ENCODE peak calls at places on chromosomes 6 and 20, in nine cellular contexts. H is HTR-8/SVneo, S is NCI-H774, F is GM19239, Y is left ventricle myocardium superior, I is transverse colon, O is A549, N is HEK293T, M is psoas muscle. G is an unnamed sample.

GRCh38 chr20:45058168-45058850 is 42.6 kb downstream of the KCNS1 start:
- DNase-seq in H (no peak), S (no peak), F (no peak), Y (no peak), I (no peak), O (no peak), N (no peak), M (no peak), G (no peak)

GRCh38 chr6:2858678-2859324 is 17.1 kb upstream of the SERPINB1 start:
- DNase-seq in H (no peak), S (no peak), F (no peak), Y (no peak), I (no peak), O (no peak), N (no peak), M (no peak), G (no peak)

GRCh38 chr6:135088818-135089809 is 34.5 kb upstream of the HBS1L start:
- DNase-seq in H (peak), S (no peak), F (no peak), Y (no peak), I (no peak), O (peak), N (peak), M (no peak), G (peak)

GRCh38 chr6:30913721-30914075 is 340 bp upstream of the VARS2 start:
- DNase-seq in H (no peak), S (no peak), F (no peak), Y (no peak), I (no peak), O (no peak), N (no peak), M (no peak), G (no peak)

GRCh38 chr6:156857573-156857972 is 80.4 kb downstream of the ARID1B start:
- DNase-seq in H (no peak), S (no peak), F (no peak), Y (no peak), I (no peak), O (no peak), N (no peak), M (no peak), G (no peak)

GRCh38 chr20:35497780-35498189 is 31.7 kb downstream of the C20orf173 start:
- DNase-seq in H (no peak), S (no peak), F (no peak), Y (peak), I (peak), O (no peak), N (no peak), M (peak), G (peak)

GRCh38 chr20:51802170-51802745 is at the start of gene SALL4:
- DNase-seq in H (no peak), S (no peak), F (no peak), Y (no peak), I (no peak), O (no peak), N (no peak), M (no peak), G (peak)

GRCh38 chr20:20786428-20786827 is 74.0 kb upstream of the RALGAPA2 start:
- DNase-seq in H (no peak), S (no peak), F (no peak), Y (peak), I (no peak), O (no peak), N (no peak), M (no peak), G (no peak)

GRCh38 chr6:39553811-39554802 is 171.1 kb downstream of the KIF6 start:
- DNase-seq in H (no peak), S (no peak), F (no peak), Y (peak), I (no peak), O (no peak), N (no peak), M (no peak), G (no peak)

GRCh38 chr20:41482647-41483552 is 116.3 kb upstream of the EMILIN3 start:
- DNase-seq in H (peak), S (no peak), F (no peak), Y (no peak), I (no peak), O (peak), N (no peak), M (no peak), G (no peak)

GRCh38 chr6:113829702-113830058 is 27.5 kb upstream of the MARCKS start:
- DNase-seq in H (no peak), S (no peak), F (no peak), Y (no peak), I (peak), O (no peak), N (no peak), M (no peak), G (no peak)

GRCh38 chr6:89048286-89048923 is 32.1 kb upstream of the PNRC1 start:
- DNase-seq in H (no peak), S (no peak), F (no peak), Y (no peak), I (no peak), O (no peak), N (no peak), M (no peak), G (no peak)

GRCh38 chr6:4313044-4313686 is 177.8 kb upstream of the ECI2 start:
- DNase-seq in H (peak), S (no peak), F (no peak), Y (no peak), I (peak), O (peak), N (no peak), M (no peak), G (peak)

GRCh38 chr20:31496761-31497295 is 17.4 kb upstream of the HM13 start:
- DNase-seq in H (no peak), S (no peak), F (no peak), Y (peak), I (peak), O (no peak), N (no peak), M (peak), G (peak)

GRCh38 chr20:61287583-61287982 is 35.5 kb downstream of the CDH4 start:
- DNase-seq in H (no peak), S (no peak), F (no peak), Y (no peak), I (no peak), O (no peak), N (no peak), M (no peak), G (no peak)

GRCh38 chr6:38213275-38213674 is 393.7 kb downstream of the ZFAND3 start:
- DNase-seq in H (no peak), S (no peak), F (no peak), Y (no peak), I (peak), O (no peak), N (no peak), M (no peak), G (no peak)

GRCh38 chr6:3457710-3458605 is 1.1 kb upstream of the SLC22A23 start:
- DNase-seq in H (no peak), S (peak), F (no peak), Y (peak), I (peak), O (peak), N (peak), M (peak), G (no peak)

GRCh38 chr6:105991561-105992314 is 94.4 kb upstream of the PRDM1 start:
- DNase-seq in H (no peak), S (peak), F (no peak), Y (no peak), I (peak), O (no peak), N (peak), M (no peak), G (no peak)